ENCODE peak calls at places on chromosomes 3 and 15, in nine cellular contexts. One of them, this sample, is unnamed.

GRCh38 chr3:8888296-8888915 is 74.9 kb downstream of the RAD18 start:
- DNase-seq in ovary: no peak
- DNase-seq in right lobe of liver: no peak
- DNase-seq in heart left ventricle: no peak
- DNase-seq in cardiac fibroblast: peak
- DNase-seq in Caco-2: no peak
- DNase-seq in uterus: no peak
- DNase-seq in keratinocyte: no peak
- DNase-seq in CD8-positive, alpha-beta T cell: no peak
- DNase-seq in this sample: peak

GRCh38 chr3:129942296-129942695 is 32.2 kb upstream of the TRH start:
- DNase-seq in ovary: peak
- DNase-seq in right lobe of liver: peak
- DNase-seq in heart left ventricle: peak
- DNase-seq in cardiac fibroblast: peak
- DNase-seq in Caco-2: peak
- DNase-seq in uterus: peak
- DNase-seq in keratinocyte: no peak
- DNase-seq in CD8-positive, alpha-beta T cell: no peak
- DNase-seq in this sample: peak

GRCh38 chr3:188890572-188891270 is 281.1 kb upstream of the TPRG1 start:
- DNase-seq in ovary: no peak
- DNase-seq in right lobe of liver: no peak
- DNase-seq in heart left ventricle: no peak
- DNase-seq in cardiac fibroblast: peak
- DNase-seq in Caco-2: no peak
- DNase-seq in uterus: no peak
- DNase-seq in keratinocyte: no peak
- DNase-seq in CD8-positive, alpha-beta T cell: no peak
- DNase-seq in this sample: no peak

GRCh38 chr15:38251726-38252480 is 733 bp upstream of the SPRED1 start:
- DNase-seq in ovary: peak
- DNase-seq in right lobe of liver: peak
- DNase-seq in heart left ventricle: peak
- DNase-seq in cardiac fibroblast: peak
- DNase-seq in Caco-2: peak
- DNase-seq in uterus: peak
- DNase-seq in keratinocyte: peak
- DNase-seq in CD8-positive, alpha-beta T cell: peak
- DNase-seq in this sample: peak

GRCh38 chr15:39704684-39705083 is 78.0 kb downstream of the FSIP1 start:
- DNase-seq in ovary: no peak
- DNase-seq in right lobe of liver: no peak
- DNase-seq in heart left ventricle: no peak
- DNase-seq in cardiac fibroblast: peak
- DNase-seq in Caco-2: no peak
- DNase-seq in uterus: no peak
- DNase-seq in keratinocyte: no peak
- DNase-seq in CD8-positive, alpha-beta T cell: no peak
- DNase-seq in this sample: no peak

GRCh38 chr3:176767385-176767784 is 429.9 kb downstream of the TBL1XR1 start:
- DNase-seq in ovary: no peak
- DNase-seq in right lobe of liver: peak
- DNase-seq in heart left ventricle: no peak
- DNase-seq in cardiac fibroblast: peak
- DNase-seq in Caco-2: no peak
- DNase-seq in uterus: no peak
- DNase-seq in keratinocyte: peak
- DNase-seq in CD8-positive, alpha-beta T cell: no peak
- DNase-seq in this sample: peak

GRCh38 chr3:159789742-159790635 is 198.6 kb upstream of the IL12A start:
- DNase-seq in ovary: no peak
- DNase-seq in right lobe of liver: no peak
- DNase-seq in heart left ventricle: no peak
- DNase-seq in cardiac fibroblast: no peak
- DNase-seq in Caco-2: peak
- DNase-seq in uterus: no peak
- DNase-seq in keratinocyte: no peak
- DNase-seq in CD8-positive, alpha-beta T cell: no peak
- DNase-seq in this sample: no peak

GRCh38 chr15:28918141-28918983 is 32.6 kb downstream of the APBA2 start:
- DNase-seq in ovary: no peak
- DNase-seq in right lobe of liver: no peak
- DNase-seq in heart left ventricle: no peak
- DNase-seq in cardiac fibroblast: peak
- DNase-seq in Caco-2: no peak
- DNase-seq in uterus: no peak
- DNase-seq in keratinocyte: no peak
- DNase-seq in CD8-positive, alpha-beta T cell: no peak
- DNase-seq in this sample: no peak

GRCh38 chr15:60115579-60116415 is 111.7 kb downstream of the FOXB1 start:
- DNase-seq in ovary: no peak
- DNase-seq in right lobe of liver: no peak
- DNase-seq in heart left ventricle: no peak
- DNase-seq in cardiac fibroblast: peak
- DNase-seq in Caco-2: no peak
- DNase-seq in uterus: no peak
- DNase-seq in keratinocyte: no peak
- DNase-seq in CD8-positive, alpha-beta T cell: no peak
- DNase-seq in this sample: no peak

GRCh38 chr3:160778480-160778879 is 22.4 kb downstream of the PPM1L start:
- DNase-seq in ovary: no peak
- DNase-seq in right lobe of liver: no peak
- DNase-seq in heart left ventricle: no peak
- DNase-seq in cardiac fibroblast: no peak
- DNase-seq in Caco-2: no peak
- DNase-seq in uterus: no peak
- DNase-seq in keratinocyte: no peak
- DNase-seq in CD8-positive, alpha-beta T cell: no peak
- DNase-seq in this sample: no peak

GRCh38 chr15:95295311-95295710 is 1035.2 kb upstream of the NR2F2 start:
- DNase-seq in ovary: no peak
- DNase-seq in right lobe of liver: no peak
- DNase-seq in heart left ventricle: no peak
- DNase-seq in cardiac fibroblast: no peak
- DNase-seq in Caco-2: no peak
- DNase-seq in uterus: no peak
- DNase-seq in keratinocyte: no peak
- DNase-seq in CD8-positive, alpha-beta T cell: no peak
- DNase-seq in this sample: no peak

GRCh38 chr15:100801256-100801900 is 78.3 kb upstream of the ALDH1A3 start:
- DNase-seq in ovary: no peak
- DNase-seq in right lobe of liver: no peak
- DNase-seq in heart left ventricle: no peak
- DNase-seq in cardiac fibroblast: no peak
- DNase-seq in Caco-2: no peak
- DNase-seq in uterus: no peak
- DNase-seq in keratinocyte: no peak
- DNase-seq in CD8-positive, alpha-beta T cell: no peak
- DNase-seq in this sample: no peak

GRCh38 chr3:51702156-51702555 is 4.7 kb upstream of the GRM2 start:
- DNase-seq in ovary: no peak
- DNase-seq in right lobe of liver: no peak
- DNase-seq in heart left ventricle: no peak
- DNase-seq in cardiac fibroblast: no peak
- DNase-seq in Caco-2: no peak
- DNase-seq in uterus: no peak
- DNase-seq in keratinocyte: no peak
- DNase-seq in CD8-positive, alpha-beta T cell: no peak
- DNase-seq in this sample: no peak

GRCh38 chr3:63857311-63857710 is 6.3 kb downstream of the THOC7 start:
- DNase-seq in ovary: no peak
- DNase-seq in right lobe of liver: no peak
- DNase-seq in heart left ventricle: no peak
- DNase-seq in cardiac fibroblast: peak
- DNase-seq in Caco-2: no peak
- DNase-seq in uterus: no peak
- DNase-seq in keratinocyte: no peak
- DNase-seq in CD8-positive, alpha-beta T cell: no peak
- DNase-seq in this sample: peak

GRCh38 chr3:33980252-33980651 is 181.8 kb downstream of the PDCD6IP start:
- DNase-seq in ovary: no peak
- DNase-seq in right lobe of liver: peak
- DNase-seq in heart left ventricle: no peak
- DNase-seq in cardiac fibroblast: peak
- DNase-seq in Caco-2: no peak
- DNase-seq in uterus: no peak
- DNase-seq in keratinocyte: no peak
- DNase-seq in CD8-positive, alpha-beta T cell: no peak
- DNase-seq in this sample: peak

GRCh38 chr3:133821767-133822638 is 16.4 kb downstream of the SRPRB start:
- DNase-seq in ovary: peak
- DNase-seq in right lobe of liver: peak
- DNase-seq in heart left ventricle: peak
- DNase-seq in cardiac fibroblast: peak
- DNase-seq in Caco-2: no peak
- DNase-seq in uterus: peak
- DNase-seq in keratinocyte: peak
- DNase-seq in CD8-positive, alpha-beta T cell: no peak
- DNase-seq in this sample: no peak

GRCh38 chr3:42025388-42026138 is 63.7 kb upstream of the ULK4 start:
- DNase-seq in ovary: peak
- DNase-seq in right lobe of liver: peak
- DNase-seq in heart left ventricle: peak
- DNase-seq in cardiac fibroblast: peak
- DNase-seq in Caco-2: peak
- DNase-seq in uterus: peak
- DNase-seq in keratinocyte: no peak
- DNase-seq in CD8-positive, alpha-beta T cell: no peak
- DNase-seq in this sample: peak

GRCh38 chr3:176352716-176353334 is 844.5 kb downstream of the TBL1XR1 start:
- DNase-seq in ovary: no peak
- DNase-seq in right lobe of liver: no peak
- DNase-seq in heart left ventricle: no peak
- DNase-seq in cardiac fibroblast: no peak
- DNase-seq in Caco-2: no peak
- DNase-seq in uterus: no peak
- DNase-seq in keratinocyte: no peak
- DNase-seq in CD8-positive, alpha-beta T cell: no peak
- DNase-seq in this sample: no peak

GRCh38 chr3:58049143-58049785 is 41.0 kb downstream of the FLNB start:
- DNase-seq in ovary: peak
- DNase-seq in right lobe of liver: peak
- DNase-seq in heart left ventricle: peak
- DNase-seq in cardiac fibroblast: peak
- DNase-seq in Caco-2: peak
- DNase-seq in uterus: peak
- DNase-seq in keratinocyte: peak
- DNase-seq in CD8-positive, alpha-beta T cell: no peak
- DNase-seq in this sample: no peak

GRCh38 chr3:172808969-172809546 is 58.5 kb downstream of the ECT2 start:
- DNase-seq in ovary: no peak
- DNase-seq in right lobe of liver: no peak
- DNase-seq in heart left ventricle: no peak
- DNase-seq in cardiac fibroblast: peak
- DNase-seq in Caco-2: no peak
- DNase-seq in uterus: no peak
- DNase-seq in keratinocyte: peak
- DNase-seq in CD8-positive, alpha-beta T cell: no peak
- DNase-seq in this sample: peak
- TF ChIP-seq CTCF in ovary: no peak
- TF ChIP-seq CTCF in right lobe of liver: peak
- TF ChIP-seq CTCF in heart left ventricle: peak
- TF ChIP-seq CTCF in cardiac fibroblast: no peak
- TF ChIP-seq CTCF in Caco-2: no peak
- TF ChIP-seq CTCF in uterus: no peak
- TF ChIP-seq CTCF in keratinocyte: no peak
- TF ChIP-seq CTCF in CD8-positive, alpha-beta T cell: peak
- TF ChIP-seq CTCF in this sample: no peak

GRCh38 chr3:43289401-43289800 is 3.1 kb downstream of the SNRK start:
- DNase-seq in ovary: no peak
- DNase-seq in right lobe of liver: no peak
- DNase-seq in heart left ventricle: no peak
- DNase-seq in cardiac fibroblast: no peak
- DNase-seq in Caco-2: no peak
- DNase-seq in uterus: no peak
- DNase-seq in keratinocyte: no peak
- DNase-seq in CD8-positive, alpha-beta T cell: no peak
- DNase-seq in this sample: no peak

GRCh38 chr3:43287514-43287913 is 1.2 kb downstream of the SNRK start:
- DNase-seq in ovary: no peak
- DNase-seq in right lobe of liver: no peak
- DNase-seq in heart left ventricle: no peak
- DNase-seq in cardiac fibroblast: peak
- DNase-seq in Caco-2: no peak
- DNase-seq in uterus: no peak
- DNase-seq in keratinocyte: no peak
- DNase-seq in CD8-positive, alpha-beta T cell: no peak
- DNase-seq in this sample: no peak

GRCh38 chr3:43286886-43287301 is 554 bp downstream of the SNRK start:
- DNase-seq in ovary: no peak
- DNase-seq in right lobe of liver: peak
- DNase-seq in heart left ventricle: no peak
- DNase-seq in cardiac fibroblast: no peak
- DNase-seq in Caco-2: no peak
- DNase-seq in uterus: no peak
- DNase-seq in keratinocyte: no peak
- DNase-seq in CD8-positive, alpha-beta T cell: peak
- DNase-seq in this sample: no peak

GRCh38 chr3:43288850-43289249 is 2.5 kb downstream of the SNRK start:
- DNase-seq in ovary: no peak
- DNase-seq in right lobe of liver: no peak
- DNase-seq in heart left ventricle: no peak
- DNase-seq in cardiac fibroblast: no peak
- DNase-seq in Caco-2: no peak
- DNase-seq in uterus: no peak
- DNase-seq in keratinocyte: no peak
- DNase-seq in CD8-positive, alpha-beta T cell: no peak
- DNase-seq in this sample: no peak

GRCh38 chr3:43288366-43288765 is 2.0 kb downstream of the SNRK start:
- DNase-seq in ovary: no peak
- DNase-seq in right lobe of liver: no peak
- DNase-seq in heart left ventricle: no peak
- DNase-seq in cardiac fibroblast: peak
- DNase-seq in Caco-2: no peak
- DNase-seq in uterus: no peak
- DNase-seq in keratinocyte: no peak
- DNase-seq in CD8-positive, alpha-beta T cell: no peak
- DNase-seq in this sample: no peak
- H3K4me3 ChIP-seq in ovary: peak
- H3K4me3 ChIP-seq in right lobe of liver: peak
- H3K4me3 ChIP-seq in heart left ventricle: peak
- H3K4me3 ChIP-seq in cardiac fibroblast: peak
- H3K4me3 ChIP-seq in Caco-2: no peak
- H3K4me3 ChIP-seq in uterus: peak
- H3K4me3 ChIP-seq in keratinocyte: peak
- H3K4me3 ChIP-seq in CD8-positive, alpha-beta T cell: peak
- H3K4me3 ChIP-seq in this sample: peak

GRCh38 chr3:185460719-185461350 is 38.0 kb downstream of the TMEM41A start:
- DNase-seq in ovary: no peak
- DNase-seq in right lobe of liver: no peak
- DNase-seq in heart left ventricle: no peak
- DNase-seq in cardiac fibroblast: peak
- DNase-seq in Caco-2: no peak
- DNase-seq in uterus: no peak
- DNase-seq in keratinocyte: no peak
- DNase-seq in CD8-positive, alpha-beta T cell: no peak
- DNase-seq in this sample: peak
- TF ChIP-seq CTCF in ovary: no peak
- TF ChIP-seq CTCF in right lobe of liver: no peak
- TF ChIP-seq CTCF in heart left ventricle: peak
- TF ChIP-seq CTCF in cardiac fibroblast: no peak
- TF ChIP-seq CTCF in Caco-2: peak
- TF ChIP-seq CTCF in uterus: no peak
- TF ChIP-seq CTCF in keratinocyte: peak
- TF ChIP-seq CTCF in CD8-positive, alpha-beta T cell: no peak
- TF ChIP-seq CTCF in this sample: peak

GRCh38 chr3:114449271-114450007 is 155.6 kb downstream of the TIGIT start:
- DNase-seq in ovary: no peak
- DNase-seq in right lobe of liver: no peak
- DNase-seq in heart left ventricle: no peak
- DNase-seq in cardiac fibroblast: no peak
- DNase-seq in Caco-2: no peak
- DNase-seq in uterus: no peak
- DNase-seq in keratinocyte: no peak
- DNase-seq in CD8-positive, alpha-beta T cell: no peak
- DNase-seq in this sample: no peak
- H3K4me3 ChIP-seq in ovary: no peak
- H3K4me3 ChIP-seq in right lobe of liver: no peak
- H3K4me3 ChIP-seq in heart left ventricle: peak
- H3K4me3 ChIP-seq in cardiac fibroblast: no peak
- H3K4me3 ChIP-seq in Caco-2: no peak
- H3K4me3 ChIP-seq in uterus: no peak
- H3K4me3 ChIP-seq in keratinocyte: no peak
- H3K4me3 ChIP-seq in CD8-positive, alpha-beta T cell: no peak
- H3K4me3 ChIP-seq in this sample: no peak

This sample was measured in astrocyte of the cerebellum.